ENCODE peak calls at places on chromosome 16, in eight cellular contexts. V is heart right ventricle, U is tibial artery, B is brain microvascular endothelial cell, N is esophagus squamous epithelium, L is HepG2, F is body of pancreas, Q is WERI-Rb-1. I is an unnamed sample.

GRCh38 chr16:68072038-68072695 is 13.0 kb upstream of the NFATC3 start:
- DNase-seq in Q (no peak), F (no peak), U (no peak), N (no peak), V (no peak), B (peak), L (no peak), I (peak)

GRCh38 chr16:75198135-75198600 is 8.8 kb downstream of the CTRB2 start:
- DNase-seq in U (peak), F (no peak), V (no peak), Q (no peak), L (no peak), N (no peak), B (peak), I (peak)

GRCh38 chr16:83878838-83879237 is 20.1 kb upstream of the MLYCD start:
- DNase-seq in U (no peak), B (peak), F (peak), Q (no peak), N (no peak), V (no peak), L (peak), I (peak)

GRCh38 chr16:104828-105374 is 26.9 kb downstream of the MPG start:
- DNase-seq in U (no peak), F (no peak), L (no peak), N (no peak), B (no peak), V (no peak), Q (no peak), I (no peak)

GRCh38 chr16:57533618-57534336 is 2.6 kb downstream of the CCDC102A start:
- DNase-seq in N (no peak), V (peak), Q (peak), B (no peak), L (no peak), U (peak), F (peak), I (no peak)

GRCh38 chr16:87648236-87648635 is 45.9 kb downstream of the JPH3 start:
- DNase-seq in V (no peak), F (no peak), U (no peak), L (no peak), B (no peak), N (no peak), Q (no peak), I (no peak)

GRCh38 chr16:30805056-30805369 is 18.0 kb upstream of the ZNF629 start:
- DNase-seq in Q (no peak), N (no peak), L (no peak), U (no peak), B (no peak), V (no peak), F (no peak), I (no peak)

GRCh38 chr16:67647111-67647651 is 2.2 kb downstream of the CARMIL2 start:
- DNase-seq in Q (no peak), L (no peak), U (no peak), F (no peak), N (no peak), B (no peak), V (no peak), I (no peak)

GRCh38 chr16:12340151-12340733 is 363.7 kb downstream of the SNX29 start:
- DNase-seq in F (peak), N (no peak), V (no peak), B (peak), L (peak), U (peak), Q (peak), I (peak)

GRCh38 chr16:48447940-48448536 is 62.8 kb upstream of the SIAH1 start:
- DNase-seq in L (peak), F (no peak), V (no peak), B (no peak), N (no peak), U (no peak), Q (no peak), I (no peak)

GRCh38 chr16:13453325-13453724 is 466.6 kb upstream of the ERCC4 start:
- DNase-seq in N (no peak), V (no peak), F (peak), L (no peak), B (no peak), Q (peak), U (no peak), I (peak)

GRCh38 chr16:66801320-66802105 is at the start of gene TERB1:
- DNase-seq in B (no peak), U (no peak), V (no peak), L (no peak), N (no peak), F (no peak), Q (no peak), I (no peak)

DNA sequence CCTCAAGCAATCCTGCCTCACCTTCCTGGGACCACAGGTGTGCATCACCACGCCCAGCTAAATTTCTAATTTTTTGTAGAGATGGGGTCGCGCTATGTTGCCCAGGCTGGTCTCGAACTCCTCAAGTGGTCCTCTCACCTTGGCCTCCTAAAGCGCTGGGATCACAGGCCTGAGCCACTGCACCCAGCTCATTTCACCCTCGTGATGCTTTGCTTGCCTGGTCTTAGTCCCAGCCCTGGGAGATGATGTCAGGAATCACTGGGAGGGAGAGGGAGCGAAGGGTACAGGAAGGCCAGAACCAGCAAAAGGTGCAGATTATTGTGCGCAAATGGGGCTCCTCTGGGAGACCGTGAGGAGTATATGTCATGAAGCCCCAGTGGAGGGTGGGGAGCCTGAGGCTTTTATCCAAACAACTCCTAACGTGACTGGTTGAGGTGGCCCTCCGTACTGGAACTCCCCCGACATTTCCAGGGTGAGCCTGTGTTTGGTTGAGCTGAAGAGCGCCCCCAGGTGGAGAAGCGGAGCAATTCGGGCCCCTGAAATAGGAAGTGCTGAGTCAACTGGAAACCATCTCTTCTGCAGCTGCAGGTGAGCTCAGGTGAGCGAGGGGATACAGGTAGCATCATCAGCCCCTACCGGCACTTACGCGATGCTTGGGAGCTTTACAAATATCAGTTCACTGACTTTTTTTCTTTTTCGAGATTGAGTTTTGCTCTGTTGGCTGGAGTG is 41.2 kb upstream of the HAPSTR1 start:
- DNase-seq in Q (peak), L (peak), F (no peak), B (no peak), U (no peak), N (no peak), V (no peak), I (no peak)
- H3K27ac ChIP-seq in Q (no peak), L (no peak), F (no peak), B (peak), U (no peak), N (no peak), V (no peak), I (no peak)

DNA sequence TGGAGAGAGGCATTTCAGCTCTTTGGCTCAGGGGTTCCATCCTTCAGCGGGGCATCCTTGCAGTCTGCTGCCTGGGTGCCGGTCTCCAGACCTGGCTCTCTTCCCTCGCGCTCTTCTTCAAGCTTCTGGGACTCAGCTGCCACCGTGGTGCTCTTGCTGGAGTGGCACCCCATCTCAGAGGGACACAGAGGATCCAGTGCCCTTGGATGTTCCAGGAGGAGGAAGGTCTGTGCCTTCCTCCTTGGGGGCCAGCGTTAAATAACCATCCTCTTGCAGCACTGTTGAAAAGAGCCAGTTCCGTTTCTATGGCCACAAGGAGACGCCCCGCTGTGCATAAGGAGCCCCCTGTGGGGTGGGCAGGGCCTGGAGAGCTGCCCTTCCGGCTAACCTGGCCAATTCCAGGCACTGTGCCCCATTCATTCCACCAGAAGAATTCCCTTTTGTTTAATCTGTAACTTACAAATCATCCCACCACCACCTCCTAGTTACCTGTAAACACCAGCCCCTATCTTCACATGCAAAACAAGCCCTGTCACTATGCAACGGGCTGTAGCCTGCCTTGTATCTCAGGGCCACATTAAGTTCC is 8.6 kb downstream of the CHD9NB start:
- DNase-seq in V (no peak), B (no peak), Q (no peak), N (no peak), L (peak), U (no peak), F (peak), I (peak)
- H3K4me3 ChIP-seq in V (peak), B (no peak), Q (no peak), N (peak), L (no peak), U (no peak), F (no peak), I (no peak)

DNA sequence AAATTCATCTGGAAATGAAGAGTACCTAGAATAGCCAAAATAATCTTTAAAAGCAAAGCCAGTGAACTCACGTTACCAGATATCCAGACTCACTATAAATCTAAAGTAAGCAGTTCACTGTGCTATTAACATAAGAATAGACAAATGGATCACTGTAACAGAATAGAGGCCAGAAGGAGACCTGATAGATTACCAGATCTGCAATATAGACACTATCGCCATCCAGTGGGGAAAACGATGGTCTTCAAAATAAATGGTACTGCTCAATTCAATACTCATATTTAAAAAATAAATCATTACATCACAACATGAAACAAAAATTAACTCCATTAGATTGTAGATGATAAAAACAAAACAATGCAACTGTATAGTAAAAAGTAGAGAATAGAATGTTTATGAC is 158.6 kb upstream of the CDH8 start:
- DNase-seq in Q (no peak), N (no peak), U (no peak), F (no peak), V (no peak), L (no peak), B (no peak), I (no peak)
- TF ChIP-seq CTCF in Q (no peak), N (no peak), U (no peak), F (no peak), V (no peak), L (no peak), B (no peak), I (no peak)

GRCh38 chr16:72427786-72428480 is 256.0 kb upstream of the PMFBP1 start:
- DNase-seq in Q (no peak), V (no peak), L (no peak), U (no peak), B (no peak), N (no peak), F (no peak), I (no peak)

GRCh38 chr16:72427001-72427785 is 255.2 kb upstream of the PMFBP1 start:
- DNase-seq in Q (no peak), V (no peak), B (no peak), L (no peak), F (no peak), N (no peak), U (no peak), I (no peak)

GRCh38 chr16:72424776-72425175 is 252.8 kb upstream of the PMFBP1 start:
- DNase-seq in V (no peak), F (no peak), Q (no peak), N (no peak), B (no peak), U (no peak), L (no peak), I (no peak)

GRCh38 chr16:72426416-72426815 is 254.5 kb upstream of the PMFBP1 start:
- DNase-seq in U (no peak), L (no peak), F (no peak), V (no peak), N (no peak), B (no peak), Q (no peak), I (no peak)

GRCh38 chr16:72425571-72426341 is 253.8 kb upstream of the PMFBP1 start:
- DNase-seq in N (no peak), U (no peak), L (no peak), B (no peak), V (no peak), Q (no peak), F (no peak), I (no peak)
- H3K27ac ChIP-seq in N (no peak), U (no peak), L (no peak), B (no peak), V (no peak), Q (no peak), F (no peak), I (no peak)

I was measured in hepatocyte.